ENCODE peak calls at places on chromosome 6, in four cellular contexts. K is body of pancreas, R is foreskin fibroblast, F is Peyer's patch. L is an unnamed sample.

GRCh38 chr6:21666200-21666671 is 72.7 kb downstream of the SOX4 start:
- DNase-seq in K (peak; percentile 17), R (peak; percentile 18), F (no peak), L (no peak)

GRCh38 chr6:6736753-6737654 is 148.5 kb downstream of the LY86 start:
- DNase-seq in K (peak; percentile 30), R (peak; percentile 92), F (peak; percentile 70), L (no peak)

GRCh38 chr6:9116026-9116425 is 680.7 kb upstream of the SLC35B3 start:
- DNase-seq in K (no peak), R (peak; percentile 96), F (no peak), L (no peak)

GRCh38 chr6:169326067-169326799 is 72.6 kb upstream of the THBS2 start:
- DNase-seq in K (no peak), R (peak; percentile 49), F (no peak), L (no peak)

GRCh38 chr6:135474362-135474761 is 23.2 kb downstream of the AHI1 start:
- DNase-seq in K (no peak), R (no peak), F (no peak), L (no peak)

GRCh38 chr6:6686748-6687601 is 98.5 kb downstream of the LY86 start:
- DNase-seq in K (peak; percentile 100), R (peak; percentile 34), F (peak; percentile 99), L (no peak)

GRCh38 chr6:52534966-52535390 is 41.9 kb downstream of the TRAM2 start:
- DNase-seq in K (no peak), R (no peak), F (no peak), L (no peak)

GRCh38 chr6:160160929-160161646 is 39.5 kb downstream of the SLC22A1 start:
- DNase-seq in K (no peak), R (no peak), F (no peak), L (no peak)

GRCh38 chr6:106525885-106526280 is 103.4 kb downstream of the RTN4IP1 start:
- DNase-seq in K (no peak), R (no peak), F (no peak), L (no peak)

GRCh38 chr6:113625850-113626249 is 231.3 kb upstream of the MARCKS start:
- DNase-seq in K (no peak), R (no peak), F (no peak), L (no peak)

GRCh38 chr6:6803180-6803978 is 214.9 kb downstream of the LY86 start:
- DNase-seq in K (no peak), R (no peak), F (peak; percentile 65), L (no peak)

GRCh38 chr6:7954477-7955200 is 44.1 kb upstream of the TXNDC5 start:
- DNase-seq in K (no peak), R (no peak), F (no peak), L (no peak)

GRCh38 chr6:143522034-143522600 is 10.6 kb upstream of the FUCA2 start:
- DNase-seq in K (no peak), R (no peak), F (no peak), L (no peak)

GRCh38 chr6:127641905-127642304 is 64.9 kb downstream of the C6orf58 start:
- DNase-seq in K (peak; percentile 13), R (peak; percentile 67), F (no peak), L (no peak)

GRCh38 chr6:29603930-29604329 is 19.0 kb downstream of the OR2H2 start:
- DNase-seq in K (no peak), R (no peak), F (no peak), L (no peak)

GRCh38 chr6:29760328-29760727 is 37.1 kb downstream of the HLA-F start:
- DNase-seq in K (no peak), R (no peak), F (no peak), L (no peak)

GRCh38 chr6:89494131-89494793 is 61.3 kb downstream of the ANKRD6 start:
- DNase-seq in K (no peak), R (no peak), F (no peak), L (no peak)

GRCh38 chr6:167020211-167020610 is 21.0 kb downstream of the CEP43 start:
- DNase-seq in K (no peak), R (no peak), F (no peak), L (no peak)

GRCh38 chr6:20142866-20143265 is 69.4 kb downstream of the MBOAT1 start:
- DNase-seq in K (no peak), R (no peak), F (no peak), L (no peak)

GRCh38 chr6:144911322-144911721 is 626.2 kb downstream of the UTRN start:
- DNase-seq in K (no peak), R (no peak), F (no peak), L (no peak)

GRCh38 chr6:56902551-56903464 is 52.1 kb upstream of the BEND6 start:
- DNase-seq in K (no peak), R (peak; percentile 81), F (no peak), L (no peak)

GRCh38 chr6:83879746-83880145 is 20.3 kb downstream of the CYB5R4 start:
- DNase-seq in K (no peak), R (peak; percentile 18), F (no peak), L (no peak)

GRCh38 chr6:36563237-36563927 is 16.1 kb upstream of the STK38 start:
- DNase-seq in K (no peak), R (peak; percentile 33), F (no peak), L (no peak)

GRCh38 chr6:11500008-11500407 is 37.5 kb upstream of the TMEM170B start:
- DNase-seq in K (no peak), R (peak; percentile 53), F (no peak), L (no peak)

GRCh38 chr6:106254636-106255035 is 70.9 kb downstream of the ATG5 start:
- DNase-seq in K (no peak), R (peak; percentile 80), F (no peak), L (no peak)

GRCh38 chr6:161110380-161110779 is 118.8 kb downstream of the MAP3K4 start:
- DNase-seq in K (no peak), R (no peak), F (no peak), L (no peak)

GRCh38 chr6:49548613-49549304 is 1.7 kb upstream of the C6orf141 start:
- DNase-seq in K (no peak), R (no peak), F (no peak), L (no peak)

GRCh38 chr6:52543729-52544324 is 33.0 kb downstream of the TRAM2 start:
- DNase-seq in K (no peak), R (peak; percentile 67), F (no peak), L (no peak)

GRCh38 chr6:11938285-11938890 is 73.7 kb upstream of the HIVEP1 start:
- DNase-seq in K (peak; percentile 33), R (peak; percentile 9), F (peak; percentile 61), L (no peak)

GRCh38 chr6:99019341-99019740 is 71.6 kb upstream of the FBXL4 start:
- DNase-seq in K (no peak), R (peak; percentile 12), F (no peak), L (no peak)

GRCh38 chr6:116462516-116462915 is 1.3 kb downstream of the CALHM6 start:
- DNase-seq in K (no peak), R (no peak), F (no peak), L (no peak)

GRCh38 chr6:30885481-30885998 is 1.2 kb downstream of the DDR1 start:
- DNase-seq in K (peak; percentile 72), R (peak; percentile 28), F (peak; percentile 66), L (no peak)

GRCh38 chr6:87745966-87746721 is 44.1 kb upstream of the AKIRIN2 start:
- DNase-seq in K (no peak), R (no peak), F (no peak), L (no peak)

DNA sequence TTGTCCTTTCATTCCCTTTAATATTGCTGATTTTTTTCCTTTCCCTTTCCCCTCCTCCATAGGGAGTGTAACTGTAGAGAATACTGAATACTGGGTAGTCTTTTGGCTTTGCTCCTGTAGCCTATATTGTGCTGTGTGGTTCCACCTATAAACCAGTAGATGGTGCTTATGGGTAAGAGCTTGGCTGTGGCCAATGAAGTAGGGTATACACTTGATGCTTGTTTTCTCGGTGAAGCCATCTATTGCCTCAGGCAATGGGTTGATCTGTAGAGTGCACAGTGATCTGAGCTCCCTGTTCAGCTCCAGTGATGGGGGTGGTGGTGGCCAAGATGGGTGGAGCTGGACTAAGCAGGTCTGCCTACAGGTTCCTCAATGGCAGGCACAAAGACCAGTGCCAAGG is 203.3 kb upstream of the IMPG1 start:
- DNase-seq in K (no peak), R (no peak), F (no peak), L (no peak)
- TF ChIP-seq CTCF in K (no peak), R (no peak), F (no peak), L (no peak)

GRCh38 chr6:803191-803977 is 110.4 kb upstream of the EXOC2 start:
- DNase-seq in K (no peak), R (no peak), F (no peak), L (no peak)
- TF ChIP-seq CTCF in K (no peak), R (no peak), F (no peak), L (no peak)

DNA sequence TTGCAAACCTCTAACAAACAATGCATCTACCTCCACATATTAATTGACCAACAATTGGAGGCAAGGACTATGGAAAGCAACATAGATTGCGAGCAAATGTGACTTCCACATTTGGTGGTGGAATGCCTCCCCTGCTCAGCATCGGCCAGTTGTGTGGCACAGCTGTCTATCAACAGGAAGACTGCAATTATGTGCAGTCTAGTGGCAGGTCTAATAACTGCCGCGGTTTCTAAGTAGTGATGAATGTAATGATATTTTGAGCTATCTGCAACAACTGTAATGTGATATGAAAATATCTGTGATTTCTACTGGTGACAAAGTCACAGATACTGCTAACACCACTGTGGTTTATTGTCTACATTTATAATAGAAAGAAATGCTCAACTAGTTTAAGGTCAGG is 56.8 kb downstream of the NCR2 start:
- DNase-seq in K (no peak), R (no peak), F (no peak), L (no peak)
- TF ChIP-seq CTCF in K (no peak), R (no peak), F (no peak), L (no peak)

GRCh38 chr6:68343901-68344300 is 291.2 kb upstream of the ADGRB3 start:
- DNase-seq in K (peak; percentile 19), R (peak; percentile 71), F (no peak), L (no peak)
- TF ChIP-seq CTCF in K (peak; percentile 29), R (no peak), F (no peak), L (peak; percentile 60)

DNA sequence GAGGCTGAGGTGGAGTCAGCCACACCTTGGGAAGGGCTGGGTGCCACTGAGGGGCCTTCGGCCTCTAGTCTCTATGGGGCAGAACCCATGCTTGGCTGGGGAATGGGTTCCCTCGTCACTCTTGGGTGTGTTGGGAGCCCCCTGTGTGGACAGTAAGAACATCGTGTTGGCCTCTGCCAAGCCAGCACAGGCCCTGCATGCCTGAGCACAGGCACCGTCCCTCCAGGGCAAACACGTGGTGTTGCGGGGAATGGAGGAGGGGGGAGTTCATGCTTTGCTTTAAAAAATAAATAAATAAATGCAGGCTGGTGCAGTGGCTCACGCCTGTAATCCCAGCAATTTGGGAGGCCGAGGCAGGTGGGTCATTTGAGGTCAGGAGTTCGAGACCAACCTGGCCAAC is 63.0 kb downstream of the EZR start:
- DNase-seq in K (no peak), R (no peak), F (no peak), L (no peak)
- TF ChIP-seq CTCF in K (no peak), R (no peak), F (no peak), L (no peak)

DNA sequence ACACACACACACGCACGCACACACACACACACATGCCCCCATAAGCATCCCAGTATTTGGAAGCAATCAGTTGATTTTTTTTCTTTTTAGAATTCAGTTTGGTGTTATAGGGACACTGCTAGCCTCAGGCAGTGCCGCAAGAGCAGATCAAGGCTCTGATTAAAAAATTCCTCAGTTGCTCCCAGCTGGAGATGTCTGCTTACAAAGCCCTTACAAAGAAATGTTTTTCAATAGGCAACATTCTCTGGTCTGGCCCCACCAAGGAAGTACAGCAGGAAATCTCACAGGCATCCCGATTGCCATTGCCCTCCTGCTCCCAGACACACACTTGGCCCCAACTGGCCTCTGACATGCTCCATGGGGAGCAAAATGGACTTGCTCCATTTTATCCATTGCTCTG is 22.9 kb upstream of the CD83 start:
- DNase-seq in K (no peak), R (no peak), F (no peak), L (no peak)
- TF ChIP-seq CTCF in K (no peak), R (no peak), F (no peak), L (no peak)

GRCh38 chr6:43120938-43121913 is 45.1 kb downstream of the PTK7 start:
- DNase-seq in K (peak; percentile 50), R (peak; percentile 99), F (no peak), L (peak; percentile 90)
- TF ChIP-seq CTCF in K (no peak), R (no peak), F (no peak), L (peak; percentile 46)

L was measured in chondrocyte.